ENCODE peak calls at places on chromosomes 12 and 14, in nine cellular contexts. Z is GM23248; M is A549; R is astrocyte; U is CD8-positive, alpha-beta T cell; A is uterus; D is OCI-LY7; I is K562; K is CD8-positive, alpha-beta memory T cell. S is an unnamed sample. For H3K4me1, the result is how much of the 10 kb centered on the place peaks cover.

GRCh38 chr14:91980157-91980556 is 32.7 kb upstream of the FBLN5 start:
- DNase-seq in I (no peak), K (no peak), A (no peak), M (peak), U (no peak), Z (peak), R (peak), D (no peak), S (no peak)

GRCh38 chr12:127459687-127460086 is 807.3 kb upstream of the TMEM132C start:
- DNase-seq in D (no peak), M (no peak), I (no peak), Z (no peak), K (no peak), A (no peak), U (no peak), R (no peak), S (no peak)

GRCh38 chr12:26238341-26239126 is 43.2 kb downstream of the SSPN start:
- DNase-seq in D (no peak), U (no peak), A (no peak), I (no peak), R (peak), Z (peak), K (no peak), M (no peak), S (no peak)

GRCh38 chr14:34496679-34497513 is 34.9 kb upstream of the SPTSSA start:
- DNase-seq in A (peak), R (peak), D (no peak), M (peak), K (no peak), U (no peak), Z (peak), I (peak), S (peak)

GRCh38 chr12:26939953-26940352 is 1.7 kb downstream of the FGFR1OP2 start:
- DNase-seq in K (no peak), M (no peak), U (no peak), D (peak), A (no peak), Z (peak), R (no peak), I (no peak), S (no peak)

GRCh38 chr14:52553002-52553670 is 500 bp downstream of the GPR137C start:
- DNase-seq in K (peak), R (no peak), I (no peak), M (no peak), U (peak), D (peak), Z (peak), A (peak), S (no peak)

GRCh38 chr14:69538766-69539165 is 35.9 kb downstream of the CCDC177 start:
- DNase-seq in R (no peak), M (no peak), U (no peak), D (no peak), A (no peak), I (no peak), Z (no peak), K (no peak), S (no peak)

GRCh38 chr14:69613312-69614073 is 2.1 kb downstream of the SUSD6 start:
- DNase-seq in A (no peak), U (no peak), I (no peak), K (no peak), R (no peak), D (no peak), Z (no peak), M (no peak), S (no peak)

GRCh38 chr14:100858838-100859220 is 32.9 kb downstream of the MEG3 start:
- DNase-seq in K (no peak), A (no peak), U (no peak), M (no peak), I (no peak), R (no peak), D (no peak), Z (no peak), S (no peak)

GRCh38 chr14:69539631-69540410 is 34.9 kb downstream of the CCDC177 start:
- DNase-seq in R (peak), Z (peak), I (no peak), U (no peak), M (no peak), K (no peak), D (no peak), A (no peak), S (no peak)

GRCh38 chr12:5369298-5369697 is 62.6 kb upstream of the NTF3 start:
- DNase-seq in R (no peak), I (no peak), M (no peak), A (no peak), Z (no peak), D (no peak), U (no peak), K (no peak), S (no peak)

GRCh38 chr14:61526405-61527312 is 168.7 kb upstream of the HIF1A start:
- DNase-seq in R (no peak), I (no peak), Z (peak), U (no peak), D (no peak), K (no peak), M (no peak), A (no peak), S (no peak)

GRCh38 chr12:68119250-68119649 is 40.3 kb downstream of the IFNG start:
- DNase-seq in R (no peak), K (no peak), I (no peak), M (no peak), U (no peak), A (no peak), Z (no peak), D (no peak), S (no peak)

GRCh38 chr12:63882844-63883243 is 38.3 kb downstream of the SRGAP1 start:
- DNase-seq in M (no peak), Z (no peak), R (no peak), K (no peak), U (no peak), I (no peak), A (no peak), D (no peak), S (no peak)

GRCh38 chr12:55074771-55075170 is 51.4 kb upstream of the OR9K2 start:
- DNase-seq in A (no peak), Z (no peak), M (no peak), U (no peak), I (no peak), D (peak), K (no peak), R (no peak), S (no peak)

GRCh38 chr14:48983355-48983888 is 602.8 kb downstream of the RPS29 start:
- DNase-seq in U (no peak), Z (no peak), K (no peak), A (no peak), I (no peak), D (no peak), R (no peak), M (no peak), S (no peak)

GRCh38 chr12:6116481-6117021 is 7.9 kb downstream of the VWF start:
- DNase-seq in I (no peak), Z (no peak), M (no peak), K (no peak), A (no peak), U (no peak), R (peak), D (no peak), S (no peak)

GRCh38 chr12:104910196-104910840 is 47.8 kb downstream of the SLC41A2 start:
- DNase-seq in U (no peak), K (no peak), I (no peak), A (no peak), D (no peak), M (no peak), R (peak), Z (peak), S (no peak)

GRCh38 chr14:21346532-21347135 is 37.2 kb downstream of the SUPT16H start:
- DNase-seq in A (no peak), M (no peak), D (no peak), U (no peak), R (peak), I (no peak), Z (peak), K (no peak), S (no peak)

DNA sequence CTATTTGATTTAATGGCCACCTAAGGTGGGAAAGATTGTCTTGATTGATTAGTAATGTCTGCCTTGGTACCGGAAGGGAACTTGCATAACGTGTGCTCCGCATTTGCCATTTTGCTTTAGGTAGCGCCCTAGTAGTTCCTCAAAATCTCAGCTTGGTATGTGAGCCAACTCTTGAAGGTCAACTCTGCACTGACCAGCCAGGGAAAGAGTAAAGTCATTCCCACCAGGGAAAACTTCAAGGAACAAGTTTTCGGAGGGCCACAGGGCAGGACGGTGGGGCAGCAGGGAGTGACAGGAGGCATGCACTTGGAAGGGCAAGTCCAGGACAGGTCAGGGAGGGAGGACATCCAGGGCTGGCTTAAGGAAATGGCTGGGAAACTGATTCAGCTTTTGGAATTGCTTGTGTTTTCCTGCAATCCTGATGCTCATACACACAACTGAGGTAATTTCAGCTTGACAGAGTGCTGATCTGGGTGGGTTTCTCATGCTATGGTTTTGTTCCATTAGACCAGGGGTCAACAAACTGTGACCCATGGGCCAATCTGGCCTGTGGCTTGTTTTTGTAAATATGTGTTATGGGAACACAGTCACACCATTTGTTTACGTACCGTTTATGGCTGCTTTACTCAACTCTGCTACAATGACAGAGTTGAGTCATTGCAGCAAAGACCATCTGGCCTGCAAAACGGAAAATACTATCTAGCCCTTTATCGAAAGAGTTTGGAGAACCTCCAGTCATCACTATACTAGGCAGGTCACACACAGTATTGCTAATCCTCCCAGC is 184.5 kb downstream of the RBM19 start:
- DNase-seq in Z (peak), M (no peak), U (no peak), R (peak), K (no peak), I (no peak), A (no peak), D (no peak), S (no peak)
- H3K4me1 ChIP-seq in Z (under half), M (under half), U (under half), R (under half), K (under half), I (under half), A (under half), D (under half), S (under half)

DNA sequence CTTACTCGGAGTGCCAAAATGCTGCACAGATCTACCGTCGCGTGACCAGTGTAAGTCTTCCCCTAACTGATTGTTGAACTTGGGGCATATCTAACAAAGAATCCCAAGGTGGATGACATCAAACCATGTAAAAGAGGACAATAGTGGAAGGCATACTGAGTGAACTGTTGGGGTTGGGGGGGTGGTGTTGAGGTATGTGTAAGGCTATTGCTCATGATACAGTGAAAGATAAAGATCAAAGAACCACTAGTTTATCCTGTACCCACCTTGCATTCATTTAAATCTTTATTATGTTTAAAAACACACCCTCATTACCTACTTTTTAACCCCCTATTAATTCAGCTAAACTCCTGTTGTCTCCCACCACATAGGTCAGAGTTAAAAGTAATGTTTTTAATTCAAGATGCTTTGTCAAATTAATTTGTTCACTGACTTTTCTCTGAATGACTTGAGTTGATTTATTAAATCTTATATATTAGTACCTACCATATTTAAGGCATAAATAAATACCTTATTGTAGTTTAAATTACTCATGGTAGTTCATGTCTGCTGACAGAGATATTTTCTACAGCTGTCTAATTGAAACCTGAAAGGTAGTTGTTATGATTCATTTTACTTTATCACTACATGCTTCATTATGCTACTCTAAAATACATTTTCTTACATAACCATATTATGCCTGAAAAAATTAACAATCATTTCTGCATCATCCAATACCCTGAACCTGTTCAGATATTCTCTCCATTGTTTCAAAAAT is 77.9 kb downstream of the WNK1 start:
- DNase-seq in K (no peak), Z (no peak), M (no peak), D (no peak), I (no peak), U (no peak), R (no peak), A (no peak), S (no peak)
- H3K4me1 ChIP-seq in K (under half), Z (under half), M (under half), D (under half), I (under half), U (under half), R (under half), A (under half), S (under half)

DNA sequence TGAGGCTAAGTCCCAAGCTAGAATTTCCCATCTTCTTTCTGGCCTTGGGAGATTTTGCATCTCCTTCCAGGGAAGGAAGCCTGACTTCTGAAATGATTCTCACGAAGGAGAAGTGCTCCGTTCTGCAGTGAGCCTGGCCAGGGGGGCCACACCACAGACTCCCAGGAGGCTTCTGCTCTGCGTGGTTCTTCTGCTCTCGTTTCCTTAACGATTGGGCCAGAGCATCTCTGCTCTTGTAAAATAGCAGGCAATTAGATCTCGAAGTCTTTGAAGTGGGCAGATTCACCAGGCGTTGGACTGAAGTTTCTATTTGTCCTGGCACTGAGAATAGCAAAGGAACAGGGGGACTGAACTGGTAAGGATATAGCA is 6.7 kb upstream of the BATF start:
- DNase-seq in M (no peak), R (no peak), K (no peak), U (no peak), A (no peak), D (peak), Z (no peak), I (no peak), S (no peak)
- H3K4me1 ChIP-seq in M (under half), R (under half), K (under half), U (under half), A (under half), D (under half), Z (under half), I (under half), S (under half)

GRCh38 chr12:111776836-111777344 is 10.2 kb downstream of the ALDH2 start:
- DNase-seq in A (no peak), Z (no peak), D (no peak), M (no peak), R (no peak), I (no peak), K (no peak), U (no peak), S (no peak)

GRCh38 chr12:111780166-111780565 is 13.4 kb downstream of the ALDH2 start:
- DNase-seq in R (no peak), A (no peak), K (no peak), Z (no peak), D (no peak), I (no peak), M (no peak), U (no peak), S (no peak)

GRCh38 chr12:111773801-111774551 is 7.2 kb downstream of the ALDH2 start:
- DNase-seq in A (peak), K (no peak), I (no peak), U (no peak), D (no peak), R (peak), M (no peak), Z (peak), S (no peak)

GRCh38 chr12:111777345-111778045 is 10.8 kb downstream of the ALDH2 start:
- DNase-seq in U (no peak), D (no peak), K (no peak), I (no peak), R (no peak), Z (no peak), M (peak), A (no peak), S (no peak)

DNA sequence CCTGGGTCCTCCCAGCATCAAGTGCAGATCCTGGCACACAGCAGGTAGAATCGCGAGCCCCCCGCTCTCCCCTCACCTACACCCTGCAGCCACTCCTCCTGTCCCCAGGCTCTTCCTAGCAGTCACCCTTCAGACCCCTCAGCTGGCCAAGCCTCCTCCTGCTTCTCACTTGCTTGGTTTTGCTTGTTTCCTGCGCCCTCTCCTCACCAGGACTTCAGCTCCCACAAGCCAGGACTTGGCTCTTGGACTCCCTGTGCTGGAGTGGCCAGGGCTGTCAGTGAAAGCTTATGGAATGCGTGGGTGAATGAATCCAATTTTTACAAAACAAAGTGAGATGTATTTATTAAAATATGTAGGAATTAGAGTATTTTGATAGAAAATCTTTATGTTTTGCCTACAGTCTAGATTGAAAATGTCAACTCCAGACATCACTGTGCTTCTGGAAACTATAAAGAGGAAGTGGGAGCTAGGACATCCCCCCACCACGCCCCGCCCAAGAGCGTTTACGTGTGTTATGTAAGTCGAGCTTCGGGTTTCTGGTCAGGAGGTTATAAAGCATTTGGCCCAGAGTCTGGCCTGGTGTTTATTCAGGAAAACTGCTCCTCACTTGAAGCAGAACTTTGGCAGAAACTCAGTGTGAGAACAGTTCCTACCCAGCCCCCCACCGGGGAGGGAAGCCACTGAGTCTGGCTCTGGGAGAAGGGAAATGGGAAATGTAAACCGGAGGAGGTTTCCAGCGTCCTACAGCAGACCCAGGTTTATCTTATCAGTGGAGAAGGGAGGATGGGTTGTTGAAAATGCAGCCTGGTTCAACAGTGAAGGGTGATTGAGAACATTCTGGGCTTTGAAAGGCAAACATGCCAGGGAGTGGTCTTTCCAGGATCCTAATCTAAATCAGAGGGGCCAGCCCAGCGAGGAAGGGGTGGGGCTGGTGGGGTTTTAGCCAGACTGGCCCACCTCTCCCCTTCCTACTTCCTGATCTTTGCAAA is 8.8 kb downstream of the ALDH2 start:
- DNase-seq in M (no peak), I (peak), D (peak), K (no peak), Z (no peak), U (no peak), A (peak), R (peak), S (no peak)
- H3K4me1 ChIP-seq in M (half or more), I (under half), D (under half), K (under half), Z (under half), U (under half), A (under half), R (under half), S (under half)

GRCh38 chr14:102088012-102088792 is 1.4 kb upstream of the HSP90AA1 start:
- DNase-seq in M (no peak), I (peak), Z (peak), D (peak), R (no peak), A (peak), U (peak), K (peak), S (no peak)
- H3K4me1 ChIP-seq in M (under half), I (under half), Z (under half), D (under half), R (under half), A (under half), U (under half), K (under half), S (under half)

GRCh38 chr12:666766-667308 is 3.6 kb upstream of the NINJ2 start:
- DNase-seq in I (no peak), K (no peak), Z (peak), U (no peak), A (no peak), D (no peak), R (peak), M (no peak), S (no peak)
- H3K4me1 ChIP-seq in I (under half), K (under half), Z (under half), U (under half), A (under half), D (half or more), R (under half), M (under half), S (under half)